ENCODE peak calls at places on chromosomes 3 and 15, in six cellular contexts. P is K562, Y is transverse colon, Z is sigmoid colon, K is tibial nerve, O is A549. M is an unnamed sample.

GRCh38 chr15:35603298-35603697 is 57.3 kb upstream of the DPH6 start:
- DNase-seq in O (no peak), P (no peak), K (no peak), Z (no peak), Y (no peak), M (no peak)

GRCh38 chr15:56996746-56997470 is 78.5 kb downstream of the TCF12 start:
- DNase-seq in K (no peak), Z (no peak), Y (no peak), P (no peak), O (no peak), M (no peak)

GRCh38 chr15:58870451-58870850 is 63.0 kb downstream of the SLTM start:
- DNase-seq in K (no peak), Z (no peak), P (no peak), Y (no peak), O (no peak), M (no peak)

GRCh38 chr3:79148786-79149185 is 619.0 kb downstream of the ROBO1 start:
- DNase-seq in K (no peak), Y (no peak), Z (no peak), O (no peak), P (no peak), M (no peak)

GRCh38 chr3:194606941-194607340 is 26.3 kb downstream of the TMEM44 start:
- DNase-seq in O (no peak), K (no peak), P (no peak), Z (no peak), Y (no peak), M (peak)

GRCh38 chr3:12681586-12682371 is 17.9 kb upstream of the RAF1 start:
- DNase-seq in K (peak), O (no peak), Z (no peak), P (no peak), Y (no peak), M (peak)

GRCh38 chr15:85491663-85492062 is 111.3 kb downstream of the AKAP13 start:
- DNase-seq in Y (no peak), P (no peak), K (no peak), O (no peak), Z (no peak), M (no peak)

GRCh38 chr15:57570994-57571393 is 20.7 kb upstream of the MYZAP start:
- DNase-seq in P (no peak), O (no peak), Z (no peak), K (no peak), Y (no peak), M (no peak)

GRCh38 chr15:82714026-82714425 is 4.4 kb upstream of the AP3B2 start:
- DNase-seq in Z (no peak), K (no peak), P (no peak), Y (no peak), O (no peak), M (no peak)

GRCh38 chr3:167057586-167057985 is 322.5 kb downstream of the ZBBX start:
- DNase-seq in O (no peak), K (no peak), Y (no peak), P (no peak), Z (no peak), M (no peak)

GRCh38 chr3:38221005-38221404 is 44.6 kb upstream of the SLC22A13 start:
- DNase-seq in Y (no peak), K (no peak), Z (no peak), O (no peak), P (no peak), M (no peak)

GRCh38 chr3:174333640-174334039 is 525.5 kb upstream of the NAALADL2 start:
- DNase-seq in O (no peak), K (no peak), P (no peak), Y (no peak), Z (no peak), M (no peak)

GRCh38 chr3:177574232-177574856 is 377.1 kb upstream of the TBL1XR1 start:
- DNase-seq in P (peak), K (no peak), Z (no peak), O (peak), Y (peak), M (no peak)

GRCh38 chr15:47987908-47988532 is 132.8 kb upstream of the SLC24A5 start:
- DNase-seq in O (peak), K (peak), Y (no peak), Z (no peak), P (no peak), M (no peak)

GRCh38 chr3:99730870-99731269 is 86.8 kb upstream of the CMSS1 start:
- DNase-seq in Z (no peak), K (no peak), P (no peak), Y (no peak), O (no peak), M (no peak)

GRCh38 chr3:66492672-66493071 is 8.2 kb downstream of the LRIG1 start:
- DNase-seq in O (no peak), Y (peak), Z (no peak), K (no peak), P (no peak), M (no peak)

GRCh38 chr15:45429974-45430792 is 51.8 kb upstream of the GATM start:
- DNase-seq in K (peak), O (peak), Z (peak), P (peak), Y (peak), M (peak)

GRCh38 chr3:18667552-18667951 is 242.4 kb upstream of the SATB1 start:
- DNase-seq in K (no peak), Z (no peak), P (no peak), Y (no peak), O (no peak), M (no peak)

GRCh38 chr15:62940755-62941361 is 101.7 kb upstream of the TPM1 start:
- DNase-seq in Z (peak), K (peak), O (peak), Y (peak), P (no peak), M (no peak)

GRCh38 chr3:70702132-70702531 is 389.7 kb upstream of the MDFIC2 start:
- DNase-seq in Y (no peak), P (no peak), Z (no peak), K (no peak), O (no peak), M (no peak)

GRCh38 chr15:47422901-47423300 is 294.4 kb upstream of the SEMA6D start:
- DNase-seq in P (no peak), Y (no peak), K (no peak), Z (no peak), O (no peak), M (no peak)

GRCh38 chr15:53126144-53126543 is 336.0 kb upstream of the ONECUT1 start:
- DNase-seq in K (no peak), Y (no peak), O (no peak), P (no peak), Z (no peak), M (no peak)

GRCh38 chr3:5037828-5038227 is 58.6 kb downstream of the BHLHE40 start:
- DNase-seq in O (no peak), K (no peak), Y (no peak), Z (no peak), P (no peak), M (no peak)

GRCh38 chr15:48946088-48946839 is 17.5 kb downstream of the SHC4 start:
- DNase-seq in Y (no peak), Z (no peak), O (peak), K (no peak), P (peak), M (no peak)

GRCh38 chr3:55461896-55462295 is 25.2 kb downstream of the WNT5A start:
- DNase-seq in O (no peak), K (no peak), Y (no peak), Z (no peak), P (no peak), M (no peak)

GRCh38 chr15:29677871-29678431 is 144.3 kb downstream of the TJP1 start:
- DNase-seq in P (no peak), K (no peak), Z (no peak), Y (peak), O (no peak), M (peak)

GRCh38 chr15:31001702-31002101 is 10.3 kb upstream of the MTMR10 start:
- DNase-seq in K (no peak), Z (no peak), P (no peak), O (no peak), Y (no peak), M (no peak)

GRCh38 chr3:168616901-168617300 is 521.2 kb upstream of the GOLIM4 start:
- DNase-seq in Y (no peak), Z (no peak), K (no peak), O (no peak), P (no peak), M (no peak)
- TF ChIP-seq EP300 in Y (no peak), Z (no peak), K (no peak), O (no peak), P (no peak), M (no peak)

DNA sequence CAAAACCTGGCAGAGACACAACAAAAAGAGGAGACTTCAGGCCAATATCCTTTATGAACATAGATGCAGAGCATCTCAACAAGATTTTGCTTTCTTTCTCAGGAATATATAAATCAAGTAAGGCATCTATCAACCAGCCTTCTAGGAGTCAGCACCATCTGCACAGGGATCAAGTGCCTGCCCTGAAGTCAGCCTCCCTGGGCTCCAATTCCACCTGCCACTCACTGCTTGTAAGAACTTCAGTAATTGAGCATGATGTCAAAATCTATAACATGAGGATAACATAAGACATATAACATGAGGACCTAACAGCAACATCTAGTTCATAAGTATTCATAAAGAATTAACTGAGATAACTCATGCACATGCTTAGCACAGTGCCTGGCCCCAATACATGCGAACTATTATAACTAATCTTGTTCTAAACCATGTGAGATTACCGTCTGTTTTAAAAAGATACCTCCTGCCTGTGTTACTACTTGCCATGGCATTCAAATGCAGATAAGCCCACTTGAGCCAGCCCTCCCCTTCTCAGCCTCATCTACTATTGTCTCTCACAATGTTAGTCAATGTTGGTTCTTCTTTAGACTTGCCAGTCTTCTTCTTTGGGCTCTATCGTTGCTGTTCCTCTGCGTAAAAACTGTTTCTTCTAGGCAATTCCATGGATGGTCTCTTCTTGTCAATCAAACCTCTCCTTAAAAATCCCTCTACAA is 91.6 kb downstream of the PLD1 start:
- DNase-seq in Z (no peak), O (no peak), P (no peak), Y (no peak), K (no peak), M (no peak)
- TF ChIP-seq EP300 in Z (no peak), O (no peak), P (no peak), Y (no peak), K (no peak), M (no peak)

GRCh38 chr3:73448041-73448440 is 176.7 kb downstream of the PDZRN3 start:
- DNase-seq in P (no peak), O (no peak), K (no peak), Y (no peak), Z (no peak), M (no peak)

GRCh38 chr3:73451276-73451973 is 173.3 kb downstream of the PDZRN3 start:
- DNase-seq in P (no peak), Z (no peak), Y (no peak), O (no peak), K (no peak), M (no peak)

GRCh38 chr3:73447118-73447517 is 177.6 kb downstream of the PDZRN3 start:
- DNase-seq in Z (no peak), O (no peak), K (no peak), P (no peak), Y (no peak), M (no peak)

GRCh38 chr3:73448761-73449290 is 175.9 kb downstream of the PDZRN3 start:
- DNase-seq in O (no peak), P (no peak), K (no peak), Y (no peak), Z (no peak), M (no peak)

DNA sequence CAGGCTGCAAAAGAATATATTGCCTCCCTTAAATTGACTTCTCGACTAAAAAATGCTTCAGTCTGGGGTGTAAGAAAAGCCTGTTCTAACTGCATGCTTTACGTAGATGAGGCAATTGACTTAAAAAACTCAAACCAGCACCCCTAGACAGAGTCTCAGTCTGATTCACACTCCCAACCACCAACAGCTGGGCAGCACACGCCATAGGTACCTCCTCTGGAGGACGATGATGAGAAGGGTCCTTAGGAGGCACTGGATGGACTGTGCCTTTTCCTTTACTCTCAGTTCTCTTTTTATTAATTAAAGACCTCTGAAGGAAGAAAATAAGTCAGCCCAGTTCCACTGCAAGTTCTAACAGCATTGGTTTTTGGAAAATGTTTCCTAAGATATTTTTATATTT is 175.0 kb downstream of the PDZRN3 start:
- DNase-seq in O (no peak), P (no peak), K (no peak), Y (no peak), Z (no peak), M (no peak)
- TF ChIP-seq EP300 in O (no peak), P (no peak), K (no peak), Y (no peak), Z (no peak), M (no peak)

DNA sequence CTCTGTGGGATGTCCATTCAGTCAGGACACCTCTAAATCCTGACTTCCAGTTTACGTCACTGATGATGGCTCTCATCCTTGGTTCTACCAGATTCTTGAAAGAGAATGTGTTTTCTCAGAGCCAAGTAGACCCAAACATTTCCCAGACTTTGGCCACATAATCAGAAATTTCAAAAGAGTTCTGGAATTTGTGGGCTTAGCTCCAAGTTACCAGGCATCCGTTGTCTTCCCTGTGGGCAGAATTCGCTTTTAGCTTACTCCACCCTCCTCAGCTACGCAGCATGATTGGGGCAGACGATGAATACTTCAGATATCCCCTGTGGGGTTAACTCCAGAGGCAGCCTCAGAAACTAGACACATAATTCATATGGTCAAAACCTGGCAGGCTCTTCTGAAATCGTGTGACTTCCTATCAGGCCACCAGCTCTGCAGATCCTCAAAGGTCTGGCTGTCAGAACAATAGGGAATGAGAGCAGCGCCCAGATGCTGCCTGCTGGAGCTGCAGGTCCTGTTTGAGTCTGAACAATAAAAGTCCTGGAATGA is 30.6 kb downstream of the CRTC3 start:
- DNase-seq in O (no peak), P (no peak), Z (peak), Y (peak), K (peak), M (no peak)
- TF ChIP-seq EP300 in O (no peak), P (no peak), Z (no peak), Y (peak), K (peak), M (no peak)

GRCh38 chr3:29643034-29643425 is 362.2 kb downstream of the RBMS3 start:
- DNase-seq in K (no peak), O (no peak), Z (no peak), P (no peak), Y (no peak), M (no peak)
- TF ChIP-seq EP300 in K (no peak), O (no peak), Z (no peak), P (no peak), Y (no peak), M (no peak)

GRCh38 chr15:65416845-65417416 is 5.8 kb downstream of the IGDCC4 start:
- DNase-seq in P (no peak), K (no peak), Y (no peak), Z (peak), O (no peak), M (no peak)
- TF ChIP-seq EP300 in P (no peak), K (no peak), Y (no peak), Z (no peak), O (no peak), M (no peak)

GRCh38 chr3:159781867-159782266 is 206.8 kb upstream of the IL12A start:
- DNase-seq in Y (peak), P (no peak), O (no peak), K (no peak), Z (no peak), M (no peak)

GRCh38 chr3:159786489-159787181 is 202.0 kb upstream of the IL12A start:
- DNase-seq in Z (no peak), O (no peak), Y (no peak), P (no peak), K (no peak), M (no peak)

GRCh38 chr3:159782724-159783421 is 205.8 kb upstream of the IL12A start:
- DNase-seq in K (no peak), O (no peak), P (no peak), Z (no peak), Y (peak), M (no peak)

GRCh38 chr3:159785276-159785675 is 203.4 kb upstream of the IL12A start:
- DNase-seq in Y (no peak), Z (no peak), K (no peak), O (no peak), P (no peak), M (no peak)

GRCh38 chr3:159783780-159784747 is 204.6 kb upstream of the IL12A start:
- DNase-seq in K (no peak), Z (no peak), O (no peak), P (no peak), Y (no peak), M (no peak)
- TF ChIP-seq EP300 in K (no peak), Z (peak), O (no peak), P (no peak), Y (no peak), M (no peak)

GRCh38 chr15:89333959-89334509 is 590 bp downstream of the POLG start:
- DNase-seq in O (no peak), Z (peak), K (no peak), P (no peak), Y (no peak), M (no peak)

GRCh38 chr15:89332446-89332845 is 2.2 kb downstream of the POLG start:
- DNase-seq in P (peak), Z (no peak), O (peak), K (no peak), Y (no peak), M (no peak)

GRCh38 chr15:89333011-89333860 is 1.4 kb downstream of the POLG start:
- DNase-seq in O (no peak), P (no peak), Y (no peak), Z (peak), K (no peak), M (peak)

GRCh38 chr15:89335289-89336041 is 841 bp upstream of the POLG start:
- DNase-seq in Y (peak), Z (peak), O (no peak), P (no peak), K (peak), M (peak)

GRCh38 chr15:89334510-89335288 is at the start of gene POLG:
- DNase-seq in Z (peak), O (peak), Y (peak), K (peak), P (peak), M (peak)
- TF ChIP-seq EP300 in Z (no peak), O (no peak), Y (no peak), K (peak), P (peak), M (no peak)

DNA sequence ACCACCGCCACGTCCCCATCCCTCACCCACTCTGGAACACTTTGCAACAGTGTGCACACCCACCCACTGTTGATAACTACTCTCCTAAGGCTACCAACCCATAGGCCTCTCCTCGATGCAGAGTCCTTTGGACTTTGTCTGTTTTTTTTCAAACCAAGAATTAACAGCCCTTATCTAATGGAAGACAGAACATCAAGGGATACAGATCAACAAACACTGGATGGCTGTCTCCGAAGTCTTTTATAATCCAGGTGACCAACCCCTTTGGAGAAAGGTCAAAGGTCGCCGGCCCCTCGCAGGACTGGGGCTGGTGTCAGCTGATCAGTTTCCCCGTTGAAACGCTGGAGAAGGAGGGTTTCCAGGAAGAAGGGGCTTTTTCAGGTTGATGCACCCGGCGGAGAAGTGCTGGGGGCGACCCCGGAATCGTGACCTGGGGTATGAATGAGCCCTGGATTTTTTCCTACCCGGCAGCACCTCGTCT is 537 bp downstream of the B4GALT4 start:
- DNase-seq in Z (peak), P (peak), O (peak), K (peak), Y (peak), M (peak)
- TF ChIP-seq EP300 in Z (no peak), P (no peak), O (no peak), K (no peak), Y (no peak), M (no peak)